ENCODE peak calls at places on chromosome 11, in six cellular contexts. R is heart left ventricle, E is lower leg skin, Z is suprapubic skin, D is K562, M is testis. C is an unnamed sample.

GRCh38 chr11:88292156-88292844 is 45.2 kb downstream of the CTSC start:
- DNase-seq in E (no peak), D (no peak), R (no peak), Z (no peak), M (peak), C (no peak)

GRCh38 chr11:107583629-107584195 is 7.2 kb upstream of the ELMOD1 start:
- DNase-seq in D (no peak), R (no peak), E (no peak), Z (no peak), M (no peak), C (no peak)

GRCh38 chr11:126109941-126110731 is 47.5 kb upstream of the CDON start:
- DNase-seq in R (no peak), M (no peak), Z (no peak), D (no peak), E (no peak), C (peak)

GRCh38 chr11:17543041-17543440 is 1.2 kb downstream of the USH1C start:
- DNase-seq in Z (no peak), E (no peak), R (no peak), D (no peak), M (no peak), C (no peak)

GRCh38 chr11:15035283-15035682 is 38.1 kb upstream of the CALCB start:
- DNase-seq in E (no peak), Z (no peak), R (no peak), M (no peak), D (peak), C (no peak)

GRCh38 chr11:60910711-60911366 is 3.1 kb upstream of the TMEM109 start:
- DNase-seq in R (no peak), E (peak), Z (no peak), M (no peak), D (no peak), C (no peak)

GRCh38 chr11:134501406-134502152 is 89.5 kb upstream of the B3GAT1 start:
- DNase-seq in R (no peak), Z (no peak), E (peak), D (no peak), M (no peak), C (no peak)

GRCh38 chr11:60719406-60719805 is 5.1 kb upstream of the MS4A18 start:
- DNase-seq in Z (no peak), D (no peak), R (no peak), M (no peak), E (peak), C (no peak)

GRCh38 chr11:118622376-118623290 is 15.2 kb downstream of the PHLDB1 start:
- DNase-seq in E (peak), Z (no peak), R (peak), M (peak), D (no peak), C (peak)

GRCh38 chr11:64223001-64223651 is 2.9 kb downstream of the TRPT1 start:
- DNase-seq in M (no peak), D (no peak), R (no peak), E (peak), Z (no peak), C (no peak)

GRCh38 chr11:32775908-32776307 is 18.6 kb downstream of the CCDC73 start:
- DNase-seq in Z (no peak), E (no peak), D (no peak), R (no peak), M (no peak), C (no peak)

GRCh38 chr11:26377619-26378018 is 45.7 kb downstream of the ANO3 start:
- DNase-seq in R (no peak), Z (no peak), M (no peak), D (no peak), E (no peak), C (no peak)

GRCh38 chr11:60370252-60370810 is 8.0 kb upstream of the MS4A7 start:
- DNase-seq in D (no peak), R (no peak), M (no peak), E (no peak), Z (no peak), C (no peak)

GRCh38 chr11:71221851-71222250 is 30.5 kb downstream of the SHANK2 start:
- DNase-seq in R (no peak), E (peak), M (no peak), D (no peak), Z (no peak), C (no peak)

GRCh38 chr11:42890773-42891172 is 421.0 kb upstream of the API5 start:
- DNase-seq in M (no peak), E (no peak), Z (no peak), R (no peak), D (no peak), C (no peak)

GRCh38 chr11:114308689-114309089 is 12.5 kb downstream of the NNMT start:
- DNase-seq in M (no peak), R (no peak), E (no peak), D (no peak), Z (no peak), C (peak)

GRCh38 chr11:204587-205109 is 2.6 kb downstream of the BET1L start:
- DNase-seq in Z (no peak), M (peak), E (peak), R (no peak), D (no peak), C (no peak)

GRCh38 chr11:66388746-66389386 is 17.3 kb upstream of the SLC29A2 start:
- DNase-seq in E (peak), M (peak), D (peak), Z (no peak), R (peak), C (peak)

GRCh38 chr11:61691378-61692156 is 11.4 kb downstream of the DAGLA start:
- DNase-seq in M (no peak), E (no peak), Z (no peak), D (no peak), R (no peak), C (no peak)

GRCh38 chr11:65558785-65559509 is 788 bp upstream of the LTBP3 start:
- DNase-seq in M (no peak), R (peak), Z (no peak), E (peak), D (peak), C (peak)

GRCh38 chr11:61524963-61525587 is 16.5 kb downstream of the LRRC10B start:
- DNase-seq in R (no peak), D (no peak), Z (no peak), E (no peak), M (no peak), C (no peak)

GRCh38 chr11:37110383-37110782 is 512.3 kb upstream of the RAG2 start:
- DNase-seq in D (no peak), R (no peak), E (no peak), Z (no peak), M (no peak), C (no peak)

GRCh38 chr11:120183701-120184141 is 27.1 kb upstream of the OAF start:
- DNase-seq in Z (peak), M (peak), E (peak), D (no peak), R (no peak), C (no peak)
- TF ChIP-seq POLR2A in Z (no peak), M (no peak), E (no peak), D (no peak), R (no peak), C (no peak)

GRCh38 chr11:62702241-62702640 is 5.0 kb downstream of the BSCL2 start:
- DNase-seq in D (no peak), Z (no peak), E (no peak), R (no peak), M (no peak), C (no peak)
- TF ChIP-seq POLR2A in D (no peak), Z (no peak), E (no peak), R (no peak), M (no peak), C (no peak)

GRCh38 chr11:35126000-35126878 is 12.7 kb upstream of the CD44 start:
- DNase-seq in D (no peak), Z (no peak), M (no peak), R (no peak), E (no peak), C (no peak)
- TF ChIP-seq POLR2A in D (no peak), Z (no peak), M (no peak), R (no peak), E (no peak), C (no peak)

GRCh38 chr11:62753736-62754603 is at the start of gene ZBTB3:
- DNase-seq in E (peak), D (peak), M (peak), Z (peak), R (peak), C (peak)
- TF ChIP-seq POLR2A in E (peak), D (peak), M (peak), Z (peak), R (peak), C (peak)

GRCh38 chr11:46363031-46363407 is 15.8 kb downstream of the DGKZ start:
- DNase-seq in Z (no peak), M (no peak), D (no peak), R (peak), E (peak), C (peak)
- TF ChIP-seq POLR2A in Z (no peak), M (no peak), D (no peak), R (no peak), E (no peak), C (no peak)

DNA sequence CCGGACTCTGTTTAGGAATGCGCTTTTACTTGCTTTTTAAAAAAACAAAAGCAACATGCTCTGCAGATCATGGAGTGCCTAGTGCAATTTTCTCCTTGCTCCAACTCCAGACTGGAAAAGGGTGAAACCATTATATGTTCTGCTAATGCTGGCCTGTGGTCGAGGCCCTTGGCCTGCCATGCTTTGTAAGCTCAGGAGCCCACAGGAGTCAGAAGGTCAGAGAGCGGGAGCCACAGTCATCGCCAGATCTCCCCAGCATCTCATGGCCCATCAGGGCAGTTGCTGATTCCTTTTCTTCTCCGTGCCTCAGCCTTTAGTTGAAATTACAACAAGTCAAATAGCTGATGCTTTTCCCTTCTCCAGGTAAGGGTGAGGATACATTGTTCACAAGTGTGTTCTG is 80.3 kb downstream of the DDIAS start:
- DNase-seq in M (no peak), D (no peak), Z (no peak), E (no peak), R (no peak), C (no peak)
- TF ChIP-seq POLR2A in M (no peak), D (no peak), Z (no peak), E (no peak), R (no peak), C (no peak)

DNA sequence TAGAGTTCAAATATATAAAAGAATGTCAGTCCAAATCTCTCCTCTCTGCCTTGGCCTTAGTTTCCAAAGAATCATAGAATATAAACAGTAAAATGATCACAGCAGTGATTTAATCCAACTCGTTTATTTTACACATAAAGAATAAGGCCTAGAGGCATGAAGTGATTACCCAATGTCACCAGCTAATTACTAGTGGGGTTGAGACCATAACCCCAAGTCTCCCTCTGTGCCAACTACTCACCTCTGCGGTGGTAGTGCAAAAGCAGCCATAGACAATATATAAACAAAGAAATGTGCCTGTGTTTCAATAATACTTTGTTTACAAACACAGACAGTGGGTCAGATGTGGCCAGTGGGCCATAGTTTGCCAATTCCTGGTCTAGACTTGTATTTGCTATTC is 96.6 kb upstream of the FAT3 start:
- DNase-seq in D (no peak), Z (no peak), M (no peak), E (no peak), R (no peak), C (no peak)
- TF ChIP-seq POLR2A in D (no peak), Z (no peak), M (no peak), E (no peak), R (no peak), C (no peak)

GRCh38 chr11:67506426-67507032 is 1.4 kb upstream of the PITPNM1 start:
- DNase-seq in Z (no peak), E (no peak), D (no peak), M (no peak), R (no peak), C (no peak)

GRCh38 chr11:67504950-67505561 is at the start of gene PITPNM1:
- DNase-seq in Z (no peak), E (peak), D (peak), M (peak), R (peak), C (no peak)

GRCh38 chr11:67504023-67504949 is 877 bp downstream of the PITPNM1 start:
- DNase-seq in D (peak), R (peak), M (no peak), E (no peak), Z (no peak), C (no peak)

GRCh38 chr11:67507242-67507890 is 596 bp downstream of the CDK2AP2 start:
- DNase-seq in M (peak), R (no peak), E (peak), Z (no peak), D (peak), C (no peak)

GRCh38 chr11:67505605-67506396 is 638 bp upstream of the PITPNM1 start:
- DNase-seq in E (peak), D (peak), Z (peak), M (peak), R (peak), C (peak)
- TF ChIP-seq POLR2A in E (no peak), D (no peak), Z (no peak), M (no peak), R (peak), C (peak)

DNA sequence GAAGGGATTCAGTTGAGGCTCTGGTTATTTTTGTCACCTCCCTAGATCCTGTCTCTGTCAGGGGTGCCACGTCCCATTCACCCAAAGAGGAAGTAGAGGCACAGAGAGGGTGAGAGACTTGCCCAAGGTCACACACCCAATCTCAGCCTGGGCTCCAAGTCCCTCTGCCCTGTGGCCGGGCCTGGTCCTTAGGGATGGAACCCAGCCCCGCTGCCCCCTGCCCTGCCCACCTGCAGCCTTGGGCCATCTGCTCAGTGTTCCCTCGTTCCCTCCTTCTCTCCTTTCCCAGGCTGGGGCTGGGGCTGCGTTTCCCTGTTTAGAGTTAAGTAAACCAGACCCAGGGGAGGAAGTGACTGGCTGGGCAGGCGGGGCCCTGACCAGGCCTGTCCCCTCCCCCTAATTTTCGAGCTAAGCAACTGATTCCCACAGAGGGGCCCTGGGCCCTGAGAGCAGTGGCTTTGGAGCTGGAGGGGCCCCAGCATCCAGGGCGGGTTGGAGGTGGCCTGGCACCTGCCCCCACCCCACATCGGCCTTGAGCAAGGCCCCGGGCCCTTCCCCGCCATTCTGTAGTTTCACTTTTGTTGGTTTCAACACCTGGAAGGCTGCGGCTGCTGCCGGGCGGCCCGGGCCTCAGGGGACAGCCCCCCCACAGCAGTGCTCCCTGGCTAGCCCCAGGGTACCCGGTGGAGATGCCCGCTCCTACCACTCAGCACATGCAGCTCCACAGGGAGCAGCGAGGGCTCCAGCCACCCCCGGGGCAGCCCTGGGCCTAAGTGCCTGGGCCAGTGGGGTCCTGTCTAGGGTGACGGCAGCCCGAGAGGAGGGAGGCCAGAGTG is 1.5 kb downstream of the TCIRG1 start:
- DNase-seq in Z (peak), D (peak), R (peak), M (peak), E (no peak), C (peak)
- TF ChIP-seq POLR2A in Z (no peak), D (peak), R (peak), M (no peak), E (no peak), C (no peak)

DNA sequence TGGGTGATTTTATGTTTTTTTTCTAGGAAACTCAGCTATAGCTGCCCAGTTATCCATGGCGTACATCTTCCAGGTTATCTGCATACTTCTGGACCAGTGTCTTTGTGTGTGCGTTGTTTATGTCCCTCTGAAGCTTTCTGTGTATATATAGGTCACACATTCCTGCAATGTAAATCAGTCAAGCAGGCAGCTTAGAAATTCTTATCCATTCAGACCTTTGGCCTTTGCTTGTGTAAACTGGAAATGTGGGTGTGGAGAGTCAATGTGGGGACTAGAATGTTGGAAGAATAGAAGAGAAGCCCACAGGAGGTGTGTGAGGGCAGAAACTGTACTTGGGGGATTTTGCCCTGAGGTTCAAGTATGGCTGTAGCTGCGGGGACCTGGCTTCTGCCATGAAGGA is 51.7 kb downstream of the BARX2 start:
- DNase-seq in E (no peak), M (no peak), D (no peak), R (no peak), Z (no peak), C (no peak)
- TF ChIP-seq POLR2A in E (no peak), M (no peak), D (no peak), R (no peak), Z (no peak), C (no peak)